ENCODE peak calls at places on chromosome 19, in seven cellular contexts. One of them, this sample, is unnamed.
A peak's percentile ranks its signal among the peaks of the same experiment; 100 is the strongest.

GRCh38 chr19:12867120-12868099 is 13.8 kb downstream of the DNASE2 start:
- DNase-seq in hypothalamus: no peak
- DNase-seq in fibroblast of lung: peak; percentile 52
- DNase-seq in adrenal gland: peak; percentile 56
- DNase-seq in GM12892: peak; percentile 96
- DNase-seq in MCF 10A: peak; percentile 19
- DNase-seq in H1: peak; percentile 96
- DNase-seq in this sample: no peak

GRCh38 chr19:44747739-44748425 is 626 bp upstream of the BCL3 start:
- DNase-seq in hypothalamus: no peak
- DNase-seq in fibroblast of lung: peak; percentile 73
- DNase-seq in adrenal gland: peak; percentile 88
- DNase-seq in GM12892: no peak
- DNase-seq in MCF 10A: peak; percentile 87
- DNase-seq in H1: peak; percentile 59
- DNase-seq in this sample: peak; percentile 63

GRCh38 chr19:52991484-52991883 is 22.2 kb upstream of the ERVV-1 start:
- DNase-seq in hypothalamus: no peak
- DNase-seq in fibroblast of lung: peak; percentile 52
- DNase-seq in adrenal gland: peak; percentile 20
- DNase-seq in GM12892: no peak
- DNase-seq in MCF 10A: peak; percentile 94
- DNase-seq in H1: no peak
- DNase-seq in this sample: peak; percentile 87

GRCh38 chr19:6023085-6023682 is 45.2 kb upstream of the RANBP3 start:
- DNase-seq in hypothalamus: no peak
- DNase-seq in fibroblast of lung: peak; percentile 33
- DNase-seq in adrenal gland: no peak
- DNase-seq in GM12892: no peak
- DNase-seq in MCF 10A: peak; percentile 10
- DNase-seq in H1: no peak
- DNase-seq in this sample: peak; percentile 22

GRCh38 chr19:18008814-18009213 is 844 bp downstream of the ARRDC2 start:
- DNase-seq in hypothalamus: no peak
- DNase-seq in fibroblast of lung: no peak
- DNase-seq in adrenal gland: no peak
- DNase-seq in GM12892: no peak
- DNase-seq in MCF 10A: no peak
- DNase-seq in H1: no peak
- DNase-seq in this sample: no peak

GRCh38 chr19:15187026-15188007 is 13.5 kb downstream of the NOTCH3 start:
- DNase-seq in hypothalamus: no peak
- DNase-seq in fibroblast of lung: no peak
- DNase-seq in adrenal gland: no peak
- DNase-seq in GM12892: no peak
- DNase-seq in MCF 10A: no peak
- DNase-seq in H1: peak; percentile 67
- DNase-seq in this sample: no peak

GRCh38 chr19:45591004-45591637 is 6.5 kb upstream of the OPA3 start:
- DNase-seq in hypothalamus: no peak
- DNase-seq in fibroblast of lung: peak; percentile 45
- DNase-seq in adrenal gland: peak; percentile 46
- DNase-seq in GM12892: no peak
- DNase-seq in MCF 10A: peak; percentile 60
- DNase-seq in H1: peak; percentile 81
- DNase-seq in this sample: no peak

GRCh38 chr19:42528354-42529247 is at the start of gene CEACAM1:
- DNase-seq in hypothalamus: no peak
- DNase-seq in fibroblast of lung: no peak
- DNase-seq in adrenal gland: peak; percentile 62
- DNase-seq in GM12892: peak; percentile 50
- DNase-seq in MCF 10A: peak; percentile 49
- DNase-seq in H1: peak; percentile 43
- DNase-seq in this sample: peak; percentile 32

GRCh38 chr19:4374451-4375163 is 25.7 kb downstream of the SH3GL1 start:
- DNase-seq in hypothalamus: no peak
- DNase-seq in fibroblast of lung: peak; percentile 95
- DNase-seq in adrenal gland: peak; percentile 96
- DNase-seq in GM12892: no peak
- DNase-seq in MCF 10A: peak; percentile 96
- DNase-seq in H1: no peak
- DNase-seq in this sample: no peak

GRCh38 chr19:12788682-12789097 is 2.6 kb upstream of the JUNB start:
- DNase-seq in hypothalamus: peak; percentile 56
- DNase-seq in fibroblast of lung: peak; percentile 63
- DNase-seq in adrenal gland: peak; percentile 85
- DNase-seq in GM12892: peak; percentile 67
- DNase-seq in MCF 10A: peak; percentile 88
- DNase-seq in H1: no peak
- DNase-seq in this sample: peak; percentile 65

GRCh38 chr19:34228762-34229161 is 25.6 kb upstream of the GARRE1 start:
- DNase-seq in hypothalamus: no peak
- DNase-seq in fibroblast of lung: no peak
- DNase-seq in adrenal gland: no peak
- DNase-seq in GM12892: no peak
- DNase-seq in MCF 10A: no peak
- DNase-seq in H1: no peak
- DNase-seq in this sample: no peak

GRCh38 chr19:33558846-33559245 is 37.3 kb upstream of the PEPD start:
- DNase-seq in hypothalamus: no peak
- DNase-seq in fibroblast of lung: no peak
- DNase-seq in adrenal gland: no peak
- DNase-seq in GM12892: no peak
- DNase-seq in MCF 10A: peak; percentile 2
- DNase-seq in H1: no peak
- DNase-seq in this sample: peak; percentile 61